ENCODE peak calls at places on chromosomes 16 and 17, in nine cellular contexts. L is IMR-90; N is stimulated activated CD8-positive, alpha-beta memory T cell treated with anti-CD3 and anti-CD28 coated beads, Interleukin-15, amount 100 ng/mL, for 24 hours; Y is GM23248; T is midbrain; W is thoracic aorta; X is activated naive CD4-positive, alpha-beta T cell treated with Interleukin-2 at 50 U/mL for 16 hours; D is stimulated activated CD4-positive, alpha-beta T cell treated with anti-CD3 and anti-CD28 coated beads, Interleukin-15, amount 100 ng/mL, for 1 hour; C is fibroblast of the conjunctiva. H is an unnamed sample.

GRCh38 chr17:10130263-10130662 is 68.1 kb downstream of the GAS7 start:
- DNase-seq in D (no peak), X (no peak), W (no peak), N (no peak), L (peak; percentile 44), Y (peak; percentile 70), T (no peak), C (peak; percentile 41), H (no peak)

GRCh38 chr17:20089795-20090547 is 80.8 kb downstream of the SPECC1 start:
- DNase-seq in T (no peak), W (no peak), Y (no peak), N (no peak), C (no peak), L (no peak), X (no peak), D (no peak), H (no peak)

GRCh38 chr17:49360796-49361128 is 1.3 kb downstream of the ZNF652 start:
- DNase-seq in Y (no peak), C (no peak), L (peak; percentile 21), X (peak; percentile 50), T (no peak), N (no peak), W (no peak), D (no peak), H (no peak)

GRCh38 chr17:57924677-57925076 is 30.5 kb downstream of the CUEDC1 start:
- DNase-seq in N (no peak), W (no peak), T (no peak), X (no peak), C (no peak), D (no peak), Y (no peak), L (no peak), H (no peak)

GRCh38 chr16:12609937-12610699 is 193.6 kb downstream of the CPPED1 start:
- DNase-seq in D (no peak), W (no peak), L (no peak), C (no peak), Y (no peak), T (no peak), X (no peak), N (no peak), H (no peak)

GRCh38 chr17:81867123-81867951 is 3.8 kb downstream of the ARHGDIA start:
- DNase-seq in T (no peak), W (no peak), C (no peak), Y (peak; percentile 70), D (no peak), X (no peak), L (peak; percentile 52), N (no peak), H (peak; percentile 49)

GRCh38 chr17:14299261-14300093 is 1.4 kb upstream of the HS3ST3B1 start:
- DNase-seq in X (peak; percentile 49), T (no peak), W (no peak), D (no peak), L (no peak), C (no peak), Y (peak; percentile 85), N (no peak), H (peak; percentile 64)

GRCh38 chr16:59909262-59909661 is 1175.1 kb upstream of the GOT2 start:
- DNase-seq in T (no peak), C (no peak), L (no peak), Y (peak; percentile 8), D (no peak), W (no peak), N (no peak), X (no peak), H (no peak)

GRCh38 chr17:36816214-36816613 is 121.1 kb upstream of the LHX1 start:
- DNase-seq in N (no peak), C (no peak), T (no peak), Y (no peak), W (no peak), D (no peak), X (no peak), L (no peak), H (no peak)

GRCh38 chr16:57042157-57043111 is 49.9 kb upstream of the CPNE2 start:
- DNase-seq in W (no peak), L (peak; percentile 36), Y (no peak), D (peak; percentile 56), T (no peak), C (no peak), X (peak; percentile 87), N (peak; percentile 32), H (peak; percentile 90)

GRCh38 chr17:67558740-67559380 is 158.9 kb upstream of the NOL11 start:
- DNase-seq in X (no peak), Y (peak; percentile 90), W (no peak), N (no peak), L (peak; percentile 50), C (no peak), D (no peak), T (no peak), H (no peak)

GRCh38 chr17:45440161-45440859 is 7.6 kb upstream of the ARHGAP27 start:
- DNase-seq in X (no peak), Y (peak; percentile 28), C (no peak), W (no peak), D (no peak), L (no peak), N (no peak), T (no peak), H (no peak)

GRCh38 chr17:81405382-81406005 is 10.2 kb downstream of the BAHCC1 start:
- DNase-seq in T (no peak), C (no peak), N (no peak), D (no peak), W (peak; percentile 73), L (no peak), X (no peak), Y (peak; percentile 64), H (no peak)

GRCh38 chr16:10895053-10895946 is 18.3 kb downstream of the CIITA start:
- DNase-seq in X (peak; percentile 14), D (no peak), N (no peak), L (peak; percentile 38), T (no peak), W (no peak), C (no peak), Y (peak; percentile 58), H (no peak)

GRCh38 chr16:51538707-51539604 is 387.9 kb upstream of the SALL1 start:
- DNase-seq in L (peak; percentile 92), Y (peak; percentile 96), C (peak; percentile 72), X (no peak), T (no peak), N (no peak), W (no peak), D (no peak), H (no peak)

GRCh38 chr17:59333845-59334244 is 2.4 kb downstream of the YPEL2 start:
- DNase-seq in L (no peak), X (no peak), Y (no peak), N (no peak), D (no peak), C (no peak), T (no peak), W (no peak), H (no peak)

GRCh38 chr17:62720126-62720850 is 87.8 kb downstream of the MARCHF10 start:
- DNase-seq in Y (no peak), D (no peak), T (no peak), W (no peak), L (no peak), N (no peak), C (no peak), X (no peak), H (no peak)